ENCODE peak calls at places on chromosomes 6 and 20, in six cellular contexts. One of them, this sample, is unnamed.
A peak's percentile ranks its signal among the peaks of the same experiment; 100 is the strongest.

GRCh38 chr6:145139451-145139850 is 595.9 kb downstream of the EPM2A start:
- DNase-seq in lung: no peak
- DNase-seq in fibroblast of the aortic adventitia: no peak
- DNase-seq in heart left ventricle: no peak
- DNase-seq in fibroblast of mammary gland: peak; percentile 58
- DNase-seq in pancreas: no peak
- DNase-seq in this sample: no peak

GRCh38 chr6:5206920-5207561 is 53.7 kb downstream of the LYRM4 start:
- DNase-seq in lung: no peak
- DNase-seq in fibroblast of the aortic adventitia: no peak
- DNase-seq in heart left ventricle: no peak
- DNase-seq in fibroblast of mammary gland: no peak
- DNase-seq in pancreas: no peak
- DNase-seq in this sample: no peak

GRCh38 chr20:8693709-8694108 is 375.2 kb upstream of the PLCB4 start:
- DNase-seq in lung: no peak
- DNase-seq in fibroblast of the aortic adventitia: peak; percentile 64
- DNase-seq in heart left ventricle: no peak
- DNase-seq in fibroblast of mammary gland: peak; percentile 85
- DNase-seq in pancreas: no peak
- DNase-seq in this sample: no peak

GRCh38 chr6:47464052-47464451 is 13.5 kb upstream of the CD2AP start:
- DNase-seq in lung: no peak
- DNase-seq in fibroblast of the aortic adventitia: no peak
- DNase-seq in heart left ventricle: no peak
- DNase-seq in fibroblast of mammary gland: peak; percentile 5
- DNase-seq in pancreas: no peak
- DNase-seq in this sample: no peak

GRCh38 chr20:48209102-48209501 is 423.8 kb upstream of the SULF2 start:
- DNase-seq in lung: no peak
- DNase-seq in fibroblast of the aortic adventitia: no peak
- DNase-seq in heart left ventricle: peak; percentile 29
- DNase-seq in fibroblast of mammary gland: no peak
- DNase-seq in pancreas: no peak
- DNase-seq in this sample: no peak

GRCh38 chr6:11428351-11428750 is 109.2 kb upstream of the TMEM170B start:
- DNase-seq in lung: no peak
- DNase-seq in fibroblast of the aortic adventitia: no peak
- DNase-seq in heart left ventricle: no peak
- DNase-seq in fibroblast of mammary gland: no peak
- DNase-seq in pancreas: no peak
- DNase-seq in this sample: peak; percentile 53

GRCh38 chr6:31822038-31822821 is 5.3 kb upstream of the HSPA1B start:
- DNase-seq in lung: peak; percentile 85
- DNase-seq in fibroblast of the aortic adventitia: peak; percentile 93
- DNase-seq in heart left ventricle: peak; percentile 89
- DNase-seq in fibroblast of mammary gland: peak; percentile 85
- DNase-seq in pancreas: peak; percentile 86
- DNase-seq in this sample: peak; percentile 73

GRCh38 chr6:144104898-144105487 is 9.6 kb upstream of the SF3B5 start:
- DNase-seq in lung: peak; percentile 48
- DNase-seq in fibroblast of the aortic adventitia: peak; percentile 91
- DNase-seq in heart left ventricle: peak; percentile 36
- DNase-seq in fibroblast of mammary gland: peak; percentile 82
- DNase-seq in pancreas: peak; percentile 20
- DNase-seq in this sample: peak; percentile 84

GRCh38 chr20:32509639-32510066 is 75.5 kb downstream of the NOL4L start:
- DNase-seq in lung: no peak
- DNase-seq in fibroblast of the aortic adventitia: no peak
- DNase-seq in heart left ventricle: no peak
- DNase-seq in fibroblast of mammary gland: peak; percentile 11
- DNase-seq in pancreas: no peak
- DNase-seq in this sample: no peak

GRCh38 chr6:106974999-106975698 is 620 bp upstream of the CD24 start:
- DNase-seq in lung: peak; percentile 33
- DNase-seq in fibroblast of the aortic adventitia: no peak
- DNase-seq in heart left ventricle: no peak
- DNase-seq in fibroblast of mammary gland: peak; percentile 4
- DNase-seq in pancreas: peak; percentile 76
- DNase-seq in this sample: peak; percentile 61

GRCh38 chr6:106339334-106340029 is 13.9 kb upstream of the ATG5 start:
- DNase-seq in lung: peak; percentile 38
- DNase-seq in fibroblast of the aortic adventitia: peak; percentile 76
- DNase-seq in heart left ventricle: peak; percentile 9
- DNase-seq in fibroblast of mammary gland: peak; percentile 83
- DNase-seq in pancreas: peak; percentile 67
- DNase-seq in this sample: peak; percentile 43

GRCh38 chr6:106939208-106939607 is 35.3 kb downstream of the CD24 start:
- DNase-seq in lung: no peak
- DNase-seq in fibroblast of the aortic adventitia: no peak
- DNase-seq in heart left ventricle: no peak
- DNase-seq in fibroblast of mammary gland: no peak
- DNase-seq in pancreas: no peak
- DNase-seq in this sample: no peak

GRCh38 chr20:2538931-2539330 is 2.6 kb downstream of the TMC2 start:
- DNase-seq in lung: peak; percentile 16
- DNase-seq in fibroblast of the aortic adventitia: no peak
- DNase-seq in heart left ventricle: no peak
- DNase-seq in fibroblast of mammary gland: no peak
- DNase-seq in pancreas: no peak
- DNase-seq in this sample: no peak

GRCh38 chr20:10955166-10955565 is 281.4 kb upstream of the JAG1 start:
- DNase-seq in lung: no peak
- DNase-seq in fibroblast of the aortic adventitia: no peak
- DNase-seq in heart left ventricle: no peak
- DNase-seq in fibroblast of mammary gland: no peak
- DNase-seq in pancreas: no peak
- DNase-seq in this sample: no peak

GRCh38 chr6:50936277-50936681 is 117.6 kb downstream of the TFAP2B start:
- DNase-seq in lung: no peak
- DNase-seq in fibroblast of the aortic adventitia: no peak
- DNase-seq in heart left ventricle: no peak
- DNase-seq in fibroblast of mammary gland: peak; percentile 6
- DNase-seq in pancreas: no peak
- DNase-seq in this sample: no peak

GRCh38 chr6:17705428-17705777 is 1.3 kb downstream of the NUP153 start:
- DNase-seq in lung: peak; percentile 49
- DNase-seq in fibroblast of the aortic adventitia: peak; percentile 77
- DNase-seq in heart left ventricle: peak; percentile 64
- DNase-seq in fibroblast of mammary gland: peak; percentile 78
- DNase-seq in pancreas: peak; percentile 54
- DNase-seq in this sample: peak; percentile 69

GRCh38 chr6:169663468-169663867 is 38.4 kb downstream of the WDR27 start:
- DNase-seq in lung: no peak
- DNase-seq in fibroblast of the aortic adventitia: no peak
- DNase-seq in heart left ventricle: no peak
- DNase-seq in fibroblast of mammary gland: no peak
- DNase-seq in pancreas: no peak
- DNase-seq in this sample: no peak

GRCh38 chr6:11500008-11500407 is 37.5 kb upstream of the TMEM170B start:
- DNase-seq in lung: no peak
- DNase-seq in fibroblast of the aortic adventitia: peak; percentile 9
- DNase-seq in heart left ventricle: no peak
- DNase-seq in fibroblast of mammary gland: peak; percentile 74
- DNase-seq in pancreas: no peak
- DNase-seq in this sample: no peak

GRCh38 chr6:10256113-10256690 is 158.7 kb downstream of the TFAP2A start:
- DNase-seq in lung: no peak
- DNase-seq in fibroblast of the aortic adventitia: peak; percentile 12
- DNase-seq in heart left ventricle: no peak
- DNase-seq in fibroblast of mammary gland: no peak
- DNase-seq in pancreas: no peak
- DNase-seq in this sample: peak; percentile 30

GRCh38 chr6:108684809-108685329 is 124.2 kb downstream of the FOXO3 start:
- DNase-seq in lung: no peak
- DNase-seq in fibroblast of the aortic adventitia: peak; percentile 49
- DNase-seq in heart left ventricle: no peak
- DNase-seq in fibroblast of mammary gland: peak; percentile 60
- DNase-seq in pancreas: no peak
- DNase-seq in this sample: peak; percentile 24

GRCh38 chr6:3162565-3163247 is 5.4 kb upstream of the TUBB2A start:
- DNase-seq in lung: peak; percentile 61
- DNase-seq in fibroblast of the aortic adventitia: peak; percentile 70
- DNase-seq in heart left ventricle: peak; percentile 67
- DNase-seq in fibroblast of mammary gland: peak; percentile 69
- DNase-seq in pancreas: peak; percentile 76
- DNase-seq in this sample: peak; percentile 81

GRCh38 chr6:33375143-33375649 is 16.4 kb upstream of the KIFC1 start:
- DNase-seq in lung: peak; percentile 86
- DNase-seq in fibroblast of the aortic adventitia: peak; percentile 98
- DNase-seq in heart left ventricle: peak; percentile 74
- DNase-seq in fibroblast of mammary gland: peak; percentile 93
- DNase-seq in pancreas: peak; percentile 77
- DNase-seq in this sample: no peak

GRCh38 chr20:29419378-29419777 is 1838.1 kb upstream of the DEFB115 start:
- DNase-seq in lung: no peak
- DNase-seq in fibroblast of the aortic adventitia: no peak
- DNase-seq in heart left ventricle: no peak
- DNase-seq in fibroblast of mammary gland: no peak
- DNase-seq in pancreas: no peak
- DNase-seq in this sample: no peak

GRCh38 chr6:33668914-33669313 is 42.6 kb downstream of the UQCC2 start:
- DNase-seq in lung: peak; percentile 71
- DNase-seq in fibroblast of the aortic adventitia: no peak
- DNase-seq in heart left ventricle: no peak
- DNase-seq in fibroblast of mammary gland: no peak
- DNase-seq in pancreas: no peak
- DNase-seq in this sample: peak; percentile 35

GRCh38 chr6:36384095-36384494 is 3.4 kb downstream of the ETV7 start:
- DNase-seq in lung: no peak
- DNase-seq in fibroblast of the aortic adventitia: no peak
- DNase-seq in heart left ventricle: no peak
- DNase-seq in fibroblast of mammary gland: no peak
- DNase-seq in pancreas: no peak
- DNase-seq in this sample: no peak

GRCh38 chr6:119043265-119043664 is 35.2 kb downstream of the FAM184A start:
- DNase-seq in lung: no peak
- DNase-seq in fibroblast of the aortic adventitia: no peak
- DNase-seq in heart left ventricle: no peak
- DNase-seq in fibroblast of mammary gland: no peak
- DNase-seq in pancreas: no peak
- DNase-seq in this sample: no peak

GRCh38 chr20:18256440-18257090 is 31.8 kb upstream of the ZNF133 start:
- DNase-seq in lung: no peak
- DNase-seq in fibroblast of the aortic adventitia: no peak
- DNase-seq in heart left ventricle: no peak
- DNase-seq in fibroblast of mammary gland: no peak
- DNase-seq in pancreas: no peak
- DNase-seq in this sample: no peak

GRCh38 chr20:22586645-22587310 is 2.4 kb upstream of the FOXA2 start:
- DNase-seq in lung: peak; percentile 61
- DNase-seq in fibroblast of the aortic adventitia: peak; percentile 14
- DNase-seq in heart left ventricle: no peak
- DNase-seq in fibroblast of mammary gland: no peak
- DNase-seq in pancreas: peak; percentile 76
- DNase-seq in this sample: peak; percentile 29

GRCh38 chr20:46757754-46758678 is 48.6 kb downstream of the SLC2A10 start:
- DNase-seq in lung: peak; percentile 45
- DNase-seq in fibroblast of the aortic adventitia: peak; percentile 67
- DNase-seq in heart left ventricle: peak; percentile 10
- DNase-seq in fibroblast of mammary gland: peak; percentile 58
- DNase-seq in pancreas: peak; percentile 51
- DNase-seq in this sample: peak; percentile 79

DNA sequence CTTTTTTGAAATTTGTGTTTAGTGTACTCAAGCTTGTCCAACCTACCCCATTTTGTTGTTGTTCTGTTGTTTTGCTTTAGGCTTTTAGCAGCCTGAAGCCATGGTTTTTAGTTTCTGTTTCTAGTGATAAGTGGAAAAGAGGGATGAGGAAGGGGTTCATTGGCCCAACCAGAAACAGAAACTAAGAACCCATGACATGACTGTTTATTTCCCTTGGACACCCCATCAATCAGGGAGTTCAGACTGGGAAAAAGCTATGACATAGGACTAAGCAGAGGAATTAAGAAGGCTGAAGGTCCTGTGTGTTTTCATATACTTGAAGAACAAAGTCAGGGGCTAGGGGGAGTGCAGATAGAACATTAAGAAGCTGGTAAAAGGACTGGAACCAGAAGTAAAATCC is 194.5 kb upstream of the THEMIS start:
- DNase-seq in lung: no peak
- DNase-seq in fibroblast of the aortic adventitia: no peak
- DNase-seq in heart left ventricle: no peak
- DNase-seq in fibroblast of mammary gland: no peak
- DNase-seq in pancreas: no peak
- DNase-seq in this sample: no peak
- H3K4me3 ChIP-seq in lung: no peak overlapping the region
- H3K4me3 ChIP-seq in fibroblast of the aortic adventitia: no peak overlapping the region
- H3K4me3 ChIP-seq in heart left ventricle: no peak overlapping the region
- H3K4me3 ChIP-seq in fibroblast of mammary gland: no peak overlapping the region
- H3K4me3 ChIP-seq in pancreas: no peak overlapping the region
- H3K4me3 ChIP-seq in this sample: no peak overlapping the region

GRCh38 chr20:63297371-63297781 is 4.4 kb downstream of the COL20A1 start:
- DNase-seq in lung: no peak
- DNase-seq in fibroblast of the aortic adventitia: no peak
- DNase-seq in heart left ventricle: no peak
- DNase-seq in fibroblast of mammary gland: no peak
- DNase-seq in pancreas: no peak
- DNase-seq in this sample: no peak
- TF ChIP-seq CTCF in lung: no peak
- TF ChIP-seq CTCF in fibroblast of the aortic adventitia: no peak
- TF ChIP-seq CTCF in heart left ventricle: no peak
- TF ChIP-seq CTCF in fibroblast of mammary gland: no peak
- TF ChIP-seq CTCF in pancreas: no peak
- TF ChIP-seq CTCF in this sample: no peak

GRCh38 chr6:115753446-115753845 is 307.2 kb downstream of the FRK start:
- DNase-seq in lung: no peak
- DNase-seq in fibroblast of the aortic adventitia: no peak
- DNase-seq in heart left ventricle: no peak
- DNase-seq in fibroblast of mammary gland: peak; percentile 10
- DNase-seq in pancreas: no peak
- DNase-seq in this sample: no peak
- H3K4me3 ChIP-seq in lung: no peak overlapping the region
- H3K4me3 ChIP-seq in fibroblast of the aortic adventitia: no peak overlapping the region
- H3K4me3 ChIP-seq in heart left ventricle: no peak overlapping the region
- H3K4me3 ChIP-seq in fibroblast of mammary gland: no peak overlapping the region
- H3K4me3 ChIP-seq in pancreas: no peak overlapping the region
- H3K4me3 ChIP-seq in this sample: no peak overlapping the region

DNA sequence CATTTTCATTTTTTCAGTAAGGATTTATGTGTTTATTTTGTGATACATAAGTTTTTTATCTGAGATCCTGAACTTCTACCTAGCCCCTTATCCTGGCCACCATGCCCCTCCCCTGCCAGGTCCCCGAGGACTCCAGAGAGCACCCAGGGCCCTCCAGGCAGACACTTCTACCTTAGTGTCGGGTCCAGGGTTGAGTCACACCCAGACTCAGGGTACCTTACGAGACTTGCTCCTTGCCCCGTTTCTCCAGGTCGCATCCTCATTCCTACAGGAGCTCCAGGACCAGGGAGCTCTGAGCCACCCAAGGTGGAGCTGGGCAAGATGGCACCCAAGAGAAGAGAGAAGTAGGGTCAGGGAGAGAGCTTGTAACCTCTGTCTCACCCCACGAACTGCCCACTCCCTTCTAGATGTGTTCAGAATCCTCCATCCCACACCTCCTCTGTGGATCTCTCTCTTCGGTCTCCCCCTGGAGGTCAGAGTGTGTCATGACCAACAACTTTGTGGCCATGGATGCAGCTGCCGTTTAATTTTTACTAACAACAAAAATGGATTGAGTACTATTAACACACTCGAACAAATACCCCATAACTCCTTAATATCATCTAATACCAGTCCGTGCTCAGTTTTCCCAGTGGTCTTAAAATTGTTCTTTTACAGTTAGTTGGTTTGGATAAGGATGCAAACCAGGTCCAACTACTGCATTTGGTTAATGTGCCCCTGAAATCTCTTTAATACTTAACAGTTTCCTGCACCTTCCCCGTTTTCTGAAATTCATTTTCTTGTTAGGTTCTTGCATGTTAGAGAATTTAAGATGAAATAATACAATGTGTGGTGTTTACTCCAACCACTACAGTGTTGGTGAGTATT is 130.6 kb upstream of the INSM1 start:
- DNase-seq in lung: peak; percentile 43
- DNase-seq in fibroblast of the aortic adventitia: peak; percentile 47
- DNase-seq in heart left ventricle: peak; percentile 32
- DNase-seq in fibroblast of mammary gland: peak; percentile 27
- DNase-seq in pancreas: peak; percentile 33
- DNase-seq in this sample: peak; percentile 59
- TF ChIP-seq CTCF in lung: peak; percentile 35
- TF ChIP-seq CTCF in fibroblast of the aortic adventitia: peak; percentile 83
- TF ChIP-seq CTCF in heart left ventricle: peak; percentile 62
- TF ChIP-seq CTCF in fibroblast of mammary gland: peak; percentile 81
- TF ChIP-seq CTCF in pancreas: peak; percentile 51
- TF ChIP-seq CTCF in this sample: peak; percentile 80

This sample was measured in GM12865.